ENCODE peak calls at places on chromosomes 6 and 20, in ten cellular contexts. M is keratinocyte, E is stomach, H is A673, S is ovary, I is cardiac muscle cell, T is left lung, C is right atrium auricular region, P is right cardiac atrium, Z is aorta. V is an unnamed sample. For H3K9me3, the result is how much of the 10 kb centered on the place peaks cover.

GRCh38 chr6:8194499-8194898 is 92.2 kb upstream of the EEF1E1 start:
- DNase-seq in P (no peak), I (no peak), M (no peak), E (no peak), S (no peak), H (no peak), T (no peak), Z (no peak), C (no peak), V (no peak)

GRCh38 chr6:5422321-5422915 is 161.1 kb downstream of the FARS2 start:
- DNase-seq in C (no peak), Z (no peak), T (no peak), H (peak), P (no peak), S (no peak), I (peak), E (peak), M (no peak), V (peak)

GRCh38 chr20:33059136-33059535 is 5.4 kb downstream of the BPIFB3 start:
- DNase-seq in E (no peak), S (no peak), M (no peak), P (no peak), T (no peak), Z (no peak), C (no peak), H (no peak), I (no peak), V (no peak)

GRCh38 chr20:2804921-2805681 is 4.7 kb upstream of the CPXM1 start:
- DNase-seq in H (no peak), Z (peak), M (no peak), I (peak), E (no peak), P (peak), S (no peak), T (peak), C (no peak), V (no peak)

GRCh38 chr6:128337619-128338018 is 182.8 kb downstream of the PTPRK start:
- DNase-seq in T (no peak), M (no peak), C (no peak), H (no peak), I (no peak), S (no peak), Z (no peak), P (no peak), E (no peak), V (no peak)

GRCh38 chr6:158475344-158476302 is 84.3 kb upstream of the TMEM181 start:
- DNase-seq in H (peak), I (peak), S (no peak), C (no peak), P (no peak), Z (no peak), T (no peak), M (no peak), E (peak), V (no peak)

GRCh38 chr20:1423206-1423605 is 30.4 kb upstream of the FKBP1A start:
- DNase-seq in C (no peak), Z (no peak), P (no peak), S (no peak), I (no peak), E (no peak), H (no peak), M (no peak), T (no peak), V (no peak)

GRCh38 chr6:43933111-43933885 is 163.3 kb downstream of the VEGFA start:
- DNase-seq in S (no peak), Z (peak), T (no peak), E (no peak), I (no peak), H (no peak), C (no peak), M (no peak), P (no peak), V (peak)

GRCh38 chr6:109486068-109486467 is 3.0 kb upstream of the ZBTB24 start:
- DNase-seq in I (no peak), S (no peak), E (no peak), T (no peak), C (no peak), P (no peak), H (no peak), Z (no peak), M (no peak), V (no peak)

GRCh38 chr20:17845701-17846475 is 122.7 kb downstream of the SNX5 start:
- DNase-seq in M (no peak), Z (no peak), S (no peak), I (no peak), T (no peak), H (no peak), C (no peak), P (no peak), E (no peak), V (no peak)

GRCh38 chr6:109059591-109060021 is 35.0 kb downstream of the SESN1 start:
- DNase-seq in E (no peak), Z (no peak), P (no peak), T (no peak), H (no peak), M (no peak), S (no peak), C (no peak), I (peak), V (no peak)

GRCh38 chr6:38052035-38052434 is 232.5 kb downstream of the ZFAND3 start:
- DNase-seq in E (no peak), T (no peak), P (no peak), H (no peak), M (peak), C (no peak), S (no peak), Z (no peak), I (no peak), V (no peak)

GRCh38 chr20:3652646-3653596 is 10.3 kb downstream of the GFRA4 start:
- DNase-seq in H (no peak), S (no peak), T (no peak), P (no peak), E (no peak), Z (no peak), M (no peak), C (no peak), I (no peak), V (no peak)

GRCh38 chr6:36545767-36546663 is 1.3 kb downstream of the STK38 start:
- DNase-seq in E (no peak), H (peak), P (no peak), C (no peak), S (peak), T (no peak), I (peak), Z (no peak), M (no peak), V (no peak)

GRCh38 chr20:59016795-59017492 is 2.3 kb upstream of the TUBB1 start:
- DNase-seq in M (no peak), H (no peak), E (no peak), S (no peak), T (no peak), C (no peak), I (peak), P (no peak), Z (no peak), V (no peak)

GRCh38 chr6:125584468-125584939 is 164.9 kb upstream of the HEY2 start:
- DNase-seq in T (no peak), E (no peak), M (no peak), C (no peak), S (no peak), H (no peak), I (no peak), P (no peak), Z (no peak), V (no peak)

GRCh38 chr6:123802697-123803455 is 789 bp upstream of the NKAIN2 start:
- DNase-seq in S (peak), T (peak), I (peak), Z (peak), M (peak), P (peak), H (peak), C (peak), E (peak), V (peak)

GRCh38 chr6:144064402-144064830 is 31.0 kb downstream of the SF3B5 start:
- DNase-seq in Z (peak), E (peak), T (peak), C (no peak), S (no peak), I (no peak), P (peak), H (peak), M (no peak), V (no peak)

GRCh38 chr20:63521602-63522001 is 1.0 kb downstream of the PPDPF start:
- DNase-seq in Z (peak), C (no peak), E (no peak), H (no peak), T (peak), I (peak), M (no peak), P (peak), S (no peak), V (no peak)

GRCh38 chr20:51631953-51632352 is 89.4 kb upstream of the NFATC2 start:
- DNase-seq in Z (no peak), M (no peak), S (no peak), I (no peak), H (no peak), P (no peak), T (no peak), E (no peak), C (no peak), V (no peak)

GRCh38 chr6:43773050-43773956 is 3.3 kb downstream of the VEGFA start:
- DNase-seq in E (peak), I (peak), H (peak), P (peak), C (no peak), Z (peak), M (no peak), T (no peak), S (no peak), V (no peak)

GRCh38 chr6:21808045-21808470 is 214.5 kb downstream of the SOX4 start:
- DNase-seq in P (no peak), E (no peak), H (no peak), Z (no peak), I (peak), S (peak), M (no peak), C (peak), T (no peak), V (no peak)

GRCh38 chr6:31112478-31112877 is at the start of gene C6orf15:
- DNase-seq in P (no peak), I (no peak), Z (no peak), M (no peak), E (no peak), S (no peak), C (no peak), T (no peak), H (no peak), V (no peak)

GRCh38 chr6:144006731-144007454 is 1.2 kb downstream of the PLAGL1 start:
- DNase-seq in T (peak), P (no peak), M (no peak), I (peak), E (no peak), Z (no peak), H (no peak), S (peak), C (no peak), V (no peak)

GRCh38 chr20:48659888-48660287 is 167.9 kb downstream of the PREX1 start:
- DNase-seq in C (no peak), I (no peak), T (no peak), S (no peak), P (no peak), Z (peak), E (peak), M (no peak), H (no peak), V (no peak)

GRCh38 chr20:32190608-32191415 is 16.7 kb downstream of the PLAGL2 start:
- DNase-seq in T (no peak), S (no peak), C (no peak), Z (no peak), I (no peak), M (no peak), H (no peak), P (no peak), E (no peak), V (no peak)

GRCh38 chr6:148154648-148155047 is 188.0 kb upstream of the SASH1 start:
- DNase-seq in E (no peak), Z (no peak), P (no peak), M (no peak), T (no peak), H (no peak), S (no peak), C (no peak), I (no peak), V (no peak)

GRCh38 chr6:151740820-151741219 is 66.7 kb upstream of the ESR1 start:
- DNase-seq in I (no peak), M (no peak), Z (no peak), H (no peak), P (no peak), S (no peak), T (no peak), C (no peak), E (no peak), V (no peak)

GRCh38 chr6:113636357-113636824 is 220.8 kb upstream of the MARCKS start:
- DNase-seq in I (peak), P (no peak), M (no peak), Z (no peak), C (no peak), S (no peak), H (no peak), E (no peak), T (no peak), V (no peak)

GRCh38 chr6:54008589-54008988 is 102.7 kb upstream of the MLIP start:
- DNase-seq in H (no peak), I (no peak), E (no peak), P (no peak), S (no peak), T (no peak), Z (no peak), C (no peak), M (no peak), V (no peak)

GRCh38 chr6:70415660-70416059 is 2.4 kb downstream of the FAM135A start:
- DNase-seq in I (no peak), S (no peak), Z (no peak), C (no peak), T (no peak), P (no peak), H (no peak), M (no peak), E (no peak), V (no peak)

GRCh38 chr6:90715093-90715655 is 128.3 kb upstream of the MAP3K7 start:
- DNase-seq in M (peak), H (no peak), C (no peak), Z (no peak), P (no peak), I (peak), E (no peak), S (peak), T (no peak), V (peak)

GRCh38 chr6:97465877-97466710 is 183.1 kb upstream of the MMS22L start:
- DNase-seq in Z (no peak), C (no peak), T (no peak), M (no peak), E (no peak), P (no peak), S (no peak), H (peak), I (no peak), V (no peak)

GRCh38 chr6:97468981-97469380 is 186.0 kb upstream of the MMS22L start:
- DNase-seq in H (peak), T (no peak), C (no peak), S (no peak), M (no peak), I (no peak), P (no peak), Z (no peak), E (no peak), V (no peak)

GRCh38 chr6:97473979-97474378 is 191.0 kb upstream of the MMS22L start:
- DNase-seq in H (peak), S (no peak), T (no peak), I (no peak), Z (no peak), P (no peak), E (no peak), M (no peak), C (no peak), V (no peak)

GRCh38 chr6:97469451-97469850 is 186.4 kb upstream of the MMS22L start:
- DNase-seq in T (no peak), M (no peak), S (no peak), H (peak), C (no peak), P (no peak), Z (no peak), I (no peak), E (no peak), V (no peak)

DNA sequence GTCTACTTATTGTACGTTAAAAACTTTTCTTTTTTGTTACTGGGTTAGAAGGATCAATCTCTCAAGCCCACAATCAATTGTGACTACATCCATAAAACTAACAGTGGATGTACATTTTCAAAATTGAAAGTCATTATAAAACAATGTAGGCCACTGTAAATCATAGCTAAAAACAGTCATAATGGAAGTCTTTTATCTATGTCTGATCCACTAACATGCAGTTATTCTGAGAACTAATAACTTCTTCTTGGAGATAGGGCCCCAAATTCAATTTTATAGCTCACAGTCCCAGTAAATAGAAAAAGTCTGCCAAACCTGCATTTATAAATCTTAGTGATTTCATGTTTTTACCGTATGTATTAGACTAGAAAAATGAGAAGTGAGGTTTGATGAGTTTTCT is 187.3 kb upstream of the MMS22L start:
- DNase-seq in H (no peak), C (no peak), P (no peak), M (no peak), S (no peak), E (no peak), Z (no peak), T (no peak), I (no peak), V (no peak)
- H3K9me3 ChIP-seq in H (under half), C (under half), P (under half), M (under half), S (under half), E (under half), Z (under half), T (under half), I (under half), V (under half)

DNA sequence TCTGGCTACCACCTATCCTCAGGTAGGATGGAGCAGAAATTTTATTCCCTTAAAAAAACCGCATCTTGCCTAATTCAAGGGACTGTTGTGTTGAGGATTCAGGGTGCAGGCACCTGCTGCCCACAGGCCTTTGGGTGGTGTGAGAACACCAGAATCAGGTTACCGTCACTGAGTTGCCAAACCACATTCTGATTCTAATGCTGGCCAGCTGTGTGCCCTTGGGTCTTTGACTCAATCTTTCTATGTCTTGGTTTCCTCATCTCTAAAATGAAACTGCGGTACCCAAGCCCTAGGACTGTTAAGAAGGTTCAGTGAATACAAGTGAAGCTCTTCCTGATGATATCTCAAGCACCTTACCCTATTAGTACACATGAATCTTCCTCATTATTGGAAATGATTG is 827.3 kb downstream of the DHX35 start:
- DNase-seq in Z (no peak), E (no peak), S (no peak), I (no peak), M (no peak), H (no peak), P (no peak), T (no peak), C (no peak), V (no peak)
- H3K9me3 ChIP-seq in Z (under half), E (under half), S (under half), I (under half), M (under half), H (under half), P (under half), T (under half), C (under half), V (under half)

DNA sequence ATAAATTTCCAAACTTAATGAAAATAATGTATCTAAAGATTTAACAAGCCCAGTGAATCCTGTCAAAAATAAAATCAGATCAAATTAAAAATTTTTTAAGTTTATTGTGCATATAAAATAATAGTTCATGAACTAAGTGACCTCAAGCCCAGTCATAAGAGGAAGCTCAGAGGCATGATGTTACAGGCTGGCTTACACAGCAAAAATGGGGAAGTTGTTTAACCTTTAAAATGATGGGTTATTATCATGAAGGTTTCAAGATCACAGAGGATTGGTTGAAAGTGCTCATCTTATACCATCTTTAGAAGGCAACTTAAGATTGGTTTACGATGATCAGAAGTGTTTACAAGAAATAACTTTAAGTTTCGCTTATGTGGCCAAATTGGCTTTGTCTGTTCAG is 102.5 kb downstream of the PAK5 start:
- DNase-seq in S (no peak), E (no peak), T (no peak), C (no peak), Z (no peak), P (no peak), H (no peak), I (no peak), M (no peak), V (no peak)
- H3K9me3 ChIP-seq in S (under half), E (under half), T (under half), C (under half), Z (under half), P (under half), H (under half), I (under half), M (under half), V (under half)

DNA sequence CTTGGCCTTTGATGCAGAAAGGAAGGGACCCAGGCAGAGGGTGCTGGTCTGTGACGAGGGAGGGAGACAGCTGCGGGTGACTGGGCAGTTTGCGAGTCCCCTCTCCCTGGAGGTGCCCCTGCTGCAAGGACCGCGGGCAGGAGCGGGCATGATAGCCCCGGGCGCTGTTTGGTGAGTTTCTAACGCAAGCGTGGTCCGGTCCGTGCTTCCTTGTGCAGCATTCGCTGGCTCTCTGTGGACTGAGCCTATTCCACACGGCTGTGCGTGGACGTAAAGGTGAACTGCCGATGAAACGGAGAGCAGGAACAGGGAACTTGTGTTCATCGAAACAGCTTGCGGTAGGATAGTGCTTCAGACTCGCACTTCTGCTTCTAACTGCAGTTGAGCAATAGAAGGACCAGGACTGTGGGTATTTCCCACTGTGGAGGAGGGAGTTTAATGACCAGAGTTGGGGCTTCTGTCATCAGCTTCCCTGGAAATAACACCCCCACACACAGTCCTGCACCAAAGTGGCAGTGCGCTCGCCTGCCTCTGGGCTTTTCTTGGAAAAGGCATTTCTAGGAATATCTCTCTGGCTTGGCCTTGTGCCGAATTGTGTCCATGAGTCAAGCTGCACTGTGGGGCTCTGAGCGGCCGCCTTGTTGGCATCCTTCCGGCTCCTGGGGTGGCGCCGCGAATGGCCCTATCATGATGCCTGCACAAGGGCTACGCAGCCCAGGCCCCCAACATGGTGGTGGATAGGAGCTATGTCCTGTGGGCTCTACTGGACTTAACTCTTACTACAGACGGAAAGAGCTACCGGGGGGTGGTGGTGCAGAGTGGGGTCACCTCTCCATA is 48.9 kb downstream of the DUSP22 start:
- DNase-seq in E (no peak), Z (peak), S (no peak), M (no peak), H (no peak), I (no peak), T (peak), P (no peak), C (no peak), V (no peak)
- H3K9me3 ChIP-seq in E (under half), Z (under half), S (under half), M (under half), H (under half), I (under half), T (under half), P (under half), C (under half), V (under half)

GRCh38 chr20:54874718-54875117 is 399.3 kb downstream of the DOK5 start:
- DNase-seq in S (no peak), T (no peak), H (no peak), P (no peak), E (no peak), I (no peak), Z (no peak), C (no peak), M (no peak), V (no peak)
- H3K9me3 ChIP-seq in S (under half), T (under half), H (under half), P (under half), E (under half), I (under half), Z (under half), C (under half), M (under half), V (under half)